ENCODE peak calls at places on chromosomes 13 and 19, in five cellular contexts. B, V, P, R and L are unnamed samples. For H3K4me1 and H3K27me3, the result is how much of the 10 kb centered on the place peaks cover.

GRCh38 chr13:39542361-39542760 is 60.6 kb downstream of the LHFPL6 start:
- DNase-seq in B (no peak), V (no peak), P (no peak), R (no peak), L (no peak)

GRCh38 chr19:15330801-15331418 is 1.4 kb downstream of the BRD4 start:
- DNase-seq in B (no peak), V (no peak), P (no peak), R (no peak), L (no peak)

GRCh38 chr13:113815151-113816058 is 48.5 kb downstream of the GAS6 start:
- DNase-seq in B (no peak), V (no peak), P (peak), R (peak), L (peak)

GRCh38 chr13:113671066-113672001 is 4.3 kb downstream of the GRK1 start:
- DNase-seq in B (peak), V (no peak), P (no peak), R (peak), L (no peak)

GRCh38 chr19:5665781-5666513 is 14.4 kb downstream of the MICOS13 start:
- DNase-seq in B (no peak), V (no peak), P (no peak), R (peak), L (no peak)

GRCh38 chr13:71169125-71169524 is 697.9 kb downstream of the DACH1 start:
- DNase-seq in B (no peak), V (no peak), P (no peak), R (no peak), L (no peak)

GRCh38 chr13:77952276-77952675 is 33.6 kb upstream of the EDNRB start:
- DNase-seq in B (no peak), V (no peak), P (no peak), R (no peak), L (no peak)

GRCh38 chr19:55273978-55274707 is 5.8 kb downstream of the HSPBP1 start:
- DNase-seq in B (no peak), V (no peak), P (no peak), R (no peak), L (no peak)

GRCh38 chr13:50715402-50716146 is 127.9 kb downstream of the DLEU7 start:
- DNase-seq in B (peak), V (no peak), P (peak), R (peak), L (peak)

GRCh38 chr13:32883501-32883900 is 132.7 kb upstream of the KL start:
- DNase-seq in B (no peak), V (no peak), P (peak), R (no peak), L (no peak)

GRCh38 chr19:56687036-56687435 is 15.5 kb upstream of the ZNF835 start:
- DNase-seq in B (no peak), V (no peak), P (no peak), R (no peak), L (no peak)

GRCh38 chr13:110407531-110407930 is 100.4 kb downstream of the COL4A2 start:
- DNase-seq in B (no peak), V (no peak), P (no peak), R (no peak), L (no peak)

GRCh38 chr19:40217921-40218890 is at the start of gene TTC9B:
- DNase-seq in B (no peak), V (no peak), P (no peak), R (no peak), L (no peak)

GRCh38 chr13:50527612-50528509 is 315.6 kb downstream of the DLEU7 start:
- DNase-seq in B (no peak), V (no peak), P (no peak), R (no peak), L (no peak)

GRCh38 chr19:48393559-48394330 is at the start of gene GRIN2D:
- DNase-seq in B (no peak), V (no peak), P (no peak), R (no peak), L (no peak)

GRCh38 chr13:26323764-26324163 is 69.8 kb downstream of the CDK8 start:
- DNase-seq in B (no peak), V (no peak), P (no peak), R (no peak), L (no peak)

GRCh38 chr13:41835871-41836270 is 125.0 kb downstream of the VWA8 start:
- DNase-seq in B (no peak), V (no peak), P (no peak), R (no peak), L (no peak)

GRCh38 chr13:40406405-40407138 is 259.9 kb downstream of the FOXO1 start:
- DNase-seq in B (no peak), V (peak), P (no peak), R (no peak), L (no peak)

GRCh38 chr19:27986299-27986698 is 1226.7 kb downstream of the UQCRFS1 start:
- DNase-seq in B (no peak), V (no peak), P (no peak), R (no peak), L (no peak)

GRCh38 chr19:41298327-41298964 is 11.5 kb upstream of the CCDC97 start:
- DNase-seq in B (peak), V (no peak), P (peak), R (no peak), L (peak)

GRCh38 chr19:932647-933552 is 7.1 kb downstream of the ARID3A start:
- DNase-seq in B (peak), V (no peak), P (peak), R (peak), L (peak)

GRCh38 chr13:55244991-55245644 is 1895.6 kb upstream of the PRR20A start:
- DNase-seq in B (no peak), V (no peak), P (no peak), R (no peak), L (no peak)

GRCh38 chr19:50777830-50778303 is 7.6 kb downstream of the GPR32 start:
- DNase-seq in B (no peak), V (no peak), P (no peak), R (no peak), L (no peak)

GRCh38 chr19:41302624-41303351 is 7.2 kb upstream of the CCDC97 start:
- DNase-seq in B (no peak), V (no peak), P (no peak), R (peak), L (no peak)

GRCh38 chr19:29516821-29517395 is 8.9 kb upstream of the VSTM2B start:
- DNase-seq in B (peak), V (no peak), P (no peak), R (peak), L (no peak)

GRCh38 chr13:98353750-98354149 is 176.7 kb upstream of the RNF113B start:
- DNase-seq in B (no peak), V (no peak), P (no peak), R (no peak), L (no peak)

GRCh38 chr13:51846756-51847155 is 1.8 kb upstream of the TMEM272 start:
- DNase-seq in B (no peak), V (no peak), P (no peak), R (no peak), L (no peak)

GRCh38 chr13:45860240-45860639 is 8.7 kb upstream of the SIAH3 start:
- DNase-seq in B (no peak), V (peak), P (no peak), R (no peak), L (no peak)

GRCh38 chr19:49200238-49200862 is 42.8 kb downstream of the TRPM4 start:
- DNase-seq in B (no peak), V (no peak), P (no peak), R (no peak), L (no peak)

GRCh38 chr13:47147784-47148062 is 250.9 kb upstream of the HTR2A start:
- DNase-seq in B (no peak), V (no peak), P (no peak), R (no peak), L (no peak)

GRCh38 chr19:38661166-38661565 is 13.7 kb downstream of the ACTN4 start:
- DNase-seq in B (no peak), V (no peak), P (no peak), R (no peak), L (no peak)

GRCh38 chr19:57302020-57302465 is 18.2 kb upstream of the ZNF543 start:
- DNase-seq in B (no peak), V (no peak), P (no peak), R (no peak), L (no peak)

GRCh38 chr19:56162258-56162657 is 13.6 kb upstream of the GALP start:
- DNase-seq in B (no peak), V (no peak), P (no peak), R (no peak), L (no peak)

GRCh38 chr19:771332-771785 is 20.4 kb downstream of the MISP start:
- DNase-seq in B (no peak), V (no peak), P (no peak), R (no peak), L (peak)

GRCh38 chr13:79455331-79455730 is 25.6 kb upstream of the NDFIP2 start:
- DNase-seq in B (no peak), V (no peak), P (no peak), R (no peak), L (no peak)
- H3K4me1 ChIP-seq in B (under half), V (under half), P (under half), R (under half), L (under half)

GRCh38 chr19:18477974-18478373 is 40.0 kb upstream of the ISYNA1 start:
- DNase-seq in B (no peak), V (no peak), P (no peak), R (peak), L (no peak)
- H3K27ac ChIP-seq in B (peak), V (peak), P (peak), R (peak), L (peak)

GRCh38 chr19:3038214-3038613 is 9.1 kb upstream of the TLE2 start:
- DNase-seq in B (no peak), V (no peak), P (no peak), R (no peak), L (no peak)
- H3K27me3 ChIP-seq in B (under half), V (under half), P (under half), R (under half), L (under half)

DNA sequence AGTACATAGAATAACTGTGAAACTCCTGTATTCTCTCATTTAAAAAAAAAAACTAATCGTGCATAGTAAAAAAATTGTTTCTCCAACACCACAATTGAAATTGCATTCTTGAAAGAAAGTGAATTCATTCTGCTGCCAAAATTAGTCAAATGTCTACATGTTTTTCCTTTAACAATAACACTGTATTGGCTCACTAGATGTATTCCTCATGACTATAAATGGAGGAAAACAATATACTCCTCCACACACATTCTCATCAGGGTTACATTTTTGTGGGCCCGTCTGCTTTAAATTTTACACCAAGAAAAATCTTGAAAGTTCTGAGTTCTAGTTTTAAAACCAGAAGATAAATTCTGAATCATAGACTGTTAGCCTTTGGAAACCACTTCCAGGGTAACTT is 233.6 kb downstream of the KLF12 start:
- DNase-seq in B (no peak), V (no peak), P (no peak), R (no peak), L (no peak)
- H3K4me1 ChIP-seq in B (under half), V (under half), P (under half), R (under half), L (under half)

GRCh38 chr19:44627631-44628030 is 14.3 kb downstream of the IGSF23 start:
- DNase-seq in B (no peak), V (no peak), P (no peak), R (no peak), L (no peak)
- H3K27ac ChIP-seq in B (no peak), V (no peak), P (no peak), R (no peak), L (no peak)

DNA sequence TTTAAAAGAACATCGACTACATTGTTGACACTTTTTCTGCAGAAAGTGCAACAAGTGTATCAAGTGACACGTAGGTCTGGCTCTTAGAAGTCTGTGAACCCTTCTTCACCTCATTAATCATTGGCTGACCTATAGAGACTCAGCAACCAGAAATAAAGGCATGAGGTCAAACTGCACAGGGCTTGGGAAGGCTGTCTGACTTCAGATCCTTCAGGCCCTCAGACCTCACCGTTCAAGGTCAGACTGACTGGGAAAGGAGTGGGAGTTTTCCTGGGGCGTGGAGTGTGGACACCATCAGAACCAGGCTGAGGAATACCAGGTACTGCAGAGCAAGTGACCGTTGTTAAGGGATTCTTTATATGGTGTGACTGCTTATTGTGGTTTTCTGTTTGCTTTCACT is 24.2 kb downstream of the PDX1 start:
- DNase-seq in B (no peak), V (peak), P (no peak), R (no peak), L (no peak)
- H3K27me3 ChIP-seq in B (half or more), V (under half), P (under half), R (under half), L (under half)